ENCODE peak calls at places on chromosomes 16 and 17, in nine cellular contexts. K, D, T, R, W, F, G, M and V are unnamed samples.

GRCh38 chr17:42408076-42408475 is 15.0 kb downstream of the CAVIN1 start:
- DNase-seq in T (peak; percentile 56), M (no peak), R (peak; percentile 32), F (no peak), K (peak; percentile 76), G (no peak), W (no peak), D (no peak), V (no peak)

GRCh38 chr17:40314557-40314953 is 5.6 kb downstream of the RARA start:
- DNase-seq in M (peak; percentile 99), G (peak; percentile 96), F (peak; percentile 90), W (no peak), T (peak; percentile 85), D (peak; percentile 82), K (peak; percentile 95), R (peak; percentile 97), V (peak; percentile 88)

GRCh38 chr16:81491522-81492188 is 47.0 kb downstream of the CMIP start:
- DNase-seq in K (no peak), G (no peak), D (no peak), R (peak; percentile 84), F (no peak), T (no peak), W (no peak), M (no peak), V (peak; percentile 34)

GRCh38 chr17:72811976-72812687 is 280.4 kb downstream of the SLC39A11 start:
- DNase-seq in G (no peak), M (no peak), K (no peak), W (no peak), R (no peak), T (no peak), F (no peak), D (no peak), V (peak; percentile 10)

GRCh38 chr16:50641818-50642187 is 39.3 kb downstream of the SNX20 start:
- DNase-seq in K (no peak), G (no peak), W (no peak), F (no peak), R (no peak), T (no peak), M (no peak), D (no peak), V (no peak)

GRCh38 chr17:78600181-78600651 is 23.0 kb upstream of the DNAH17 start:
- DNase-seq in W (no peak), G (no peak), K (peak; percentile 70), D (no peak), F (no peak), M (no peak), T (no peak), R (no peak), V (peak; percentile 74)

GRCh38 chr16:85029981-85030381 is 2.4 kb downstream of the KIAA0513 start:
- DNase-seq in R (no peak), W (no peak), T (no peak), K (peak; percentile 47), M (no peak), D (no peak), F (no peak), G (no peak), V (no peak)

GRCh38 chr17:35915153-35915969 is 15.2 kb downstream of the RDM1 start:
- DNase-seq in G (no peak), F (no peak), D (no peak), K (no peak), T (no peak), W (no peak), R (no peak), M (no peak), V (no peak)

GRCh38 chr17:32693135-32693897 is 183.6 kb downstream of the MYO1D start:
- DNase-seq in F (no peak), K (no peak), M (no peak), W (no peak), D (no peak), G (no peak), R (no peak), T (no peak), V (no peak)

GRCh38 chr17:59337741-59338299 is 6.4 kb downstream of the YPEL2 start:
- DNase-seq in F (no peak), K (no peak), D (no peak), G (no peak), M (no peak), W (no peak), T (no peak), R (no peak), V (no peak)

GRCh38 chr16:21590287-21590686 is 9.1 kb upstream of the METTL9 start:
- DNase-seq in K (no peak), W (no peak), D (no peak), G (no peak), T (no peak), M (no peak), R (peak; percentile 56), F (no peak), V (no peak)

GRCh38 chr16:9597967-9598730 is 506.7 kb downstream of the HAPSTR1 start:
- DNase-seq in R (no peak), W (no peak), T (no peak), M (no peak), F (no peak), K (no peak), G (no peak), D (no peak), V (no peak)

GRCh38 chr17:71631483-71631882 is 489.3 kb upstream of the SOX9 start:
- DNase-seq in W (no peak), G (no peak), T (no peak), K (no peak), M (no peak), F (no peak), D (peak; percentile 16), R (peak; percentile 70), V (peak; percentile 53)

GRCh38 chr16:69428652-69429051 is 4.2 kb downstream of the CYB5B start:
- DNase-seq in K (no peak), M (no peak), W (no peak), D (no peak), F (no peak), T (no peak), R (no peak), G (no peak), V (no peak)

GRCh38 chr17:75181608-75182318 is 996 bp downstream of the SUMO2 start:
- DNase-seq in T (no peak), D (no peak), M (no peak), W (peak; percentile 55), R (peak; percentile 18), K (no peak), G (peak; percentile 64), F (peak; percentile 49), V (no peak)

GRCh38 chr16:81562926-81563325 is 118.3 kb downstream of the CMIP start:
- DNase-seq in G (peak; percentile 42), F (no peak), D (no peak), W (no peak), M (no peak), K (no peak), R (no peak), T (no peak), V (no peak)

GRCh38 chr17:55341432-55341831 is 76.7 kb downstream of the HLF start:
- DNase-seq in T (no peak), M (no peak), F (no peak), G (no peak), D (no peak), R (peak; percentile 56), K (no peak), W (no peak), V (peak; percentile 26)

GRCh38 chr17:2436516-2436915 is 35.7 kb upstream of the MNT start:
- DNase-seq in D (no peak), R (no peak), K (no peak), W (peak; percentile 14), T (no peak), G (no peak), F (no peak), M (peak; percentile 51), V (no peak)

DNA sequence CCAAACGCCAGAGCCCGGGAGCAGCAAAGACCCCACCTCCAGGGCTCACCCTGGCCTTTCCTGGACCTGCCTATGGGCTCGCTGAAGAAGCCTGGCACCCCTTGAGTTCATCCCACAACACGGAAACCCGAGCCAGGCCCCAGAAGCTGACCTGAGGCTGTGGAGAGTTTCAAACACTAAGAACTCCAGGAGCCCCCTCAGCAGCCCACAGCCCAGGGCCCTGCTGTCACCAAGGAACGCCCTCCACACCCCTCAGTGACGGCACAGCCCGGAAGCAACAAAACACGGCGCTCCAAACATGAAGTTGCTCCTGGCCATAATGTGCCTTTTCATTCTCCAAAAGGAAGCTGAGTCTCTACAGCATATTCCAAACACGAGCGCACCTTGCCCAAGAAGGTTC is 9.2 kb downstream of the SLC38A10 start:
- DNase-seq in D (no peak), T (no peak), G (no peak), K (no peak), R (no peak), M (no peak), W (no peak), F (no peak), V (no peak)
- H3K4me3 ChIP-seq in D (no peak overlapping the region), T (peak overlapping the region; percentile 49), G (peak overlapping the region; percentile 30), K (peak overlapping the region; percentile 49), R (no peak overlapping the region), M (no peak overlapping the region), W (no peak overlapping the region), F (peak overlapping the region; percentile 25), V (no peak overlapping the region)

DNA sequence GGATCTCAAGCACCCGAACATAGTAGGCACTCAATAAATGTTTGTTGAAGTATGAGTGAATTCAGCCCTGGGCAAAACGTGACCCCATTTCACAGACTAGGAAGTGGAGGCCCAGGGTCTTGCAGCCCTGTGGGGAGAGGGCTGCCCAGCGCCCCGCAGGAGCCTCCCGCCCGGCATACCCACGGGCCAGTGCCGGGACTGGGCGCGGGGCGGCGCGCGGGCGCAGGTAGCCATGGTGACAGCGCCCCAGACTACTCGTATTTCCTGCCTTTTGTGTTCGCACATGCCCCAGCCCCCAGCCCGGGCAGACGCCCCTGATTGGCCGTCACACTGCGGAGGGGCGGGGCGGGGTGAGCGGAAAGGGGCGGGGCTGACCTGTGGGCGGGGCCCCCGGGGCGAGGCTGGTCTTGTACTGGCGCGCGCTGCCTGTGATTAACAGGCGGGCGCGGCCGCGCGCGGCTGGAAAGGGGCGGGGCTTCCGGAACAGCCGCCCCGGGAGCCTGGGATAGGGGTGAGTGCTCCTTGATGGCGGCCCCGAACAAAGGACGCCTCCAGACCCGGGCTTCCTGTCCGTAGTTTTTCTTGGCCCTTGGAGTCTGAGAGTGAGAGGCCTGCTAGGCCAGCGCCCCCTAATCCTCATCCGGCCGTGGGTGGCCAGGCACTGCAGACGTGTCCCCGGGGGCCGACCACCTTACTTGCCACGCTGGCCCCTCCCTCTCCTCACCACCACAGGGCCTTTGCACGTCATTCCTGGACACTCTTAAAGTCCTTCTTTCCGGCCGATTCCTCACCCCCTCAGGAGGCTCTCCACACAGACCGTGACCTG is 71.0 kb downstream of the RAI1 start:
- DNase-seq in G (peak; percentile 98), R (peak; percentile 96), D (no peak), T (peak; percentile 97), F (peak; percentile 98), K (peak; percentile 96), M (peak; percentile 97), W (peak; percentile 96), V (peak; percentile 95)
- TF ChIP-seq CTCF in G (peak; percentile 45), R (peak; percentile 19), D (peak; percentile 33), T (peak; percentile 19), F (no peak), K (peak; percentile 22), M (peak; percentile 52), W (peak; percentile 70), V (peak; percentile 18)

GRCh38 chr17:22517716-22518115 is 825.4 kb downstream of the KCNJ18 start:
- DNase-seq in K (no peak), F (no peak), T (no peak), R (no peak), G (no peak), M (no peak), D (no peak), W (no peak), V (no peak)
- H3K4me3 ChIP-seq in K (no peak overlapping the region), F (no peak overlapping the region), T (no peak overlapping the region), R (no peak overlapping the region), G (no peak overlapping the region), M (no peak overlapping the region), D (no peak overlapping the region), W (no peak overlapping the region), V (no peak overlapping the region)

GRCh38 chr17:30554839-30555751 is 77.9 kb downstream of the GOSR1 start:
- DNase-seq in G (peak; percentile 59), F (no peak), R (peak; percentile 43), D (no peak), M (no peak), K (no peak), T (no peak), W (peak; percentile 33), V (no peak)
- TF ChIP-seq CTCF in G (no peak), F (no peak), R (no peak), D (peak; percentile 22), M (no peak), K (peak; percentile 27), T (no peak), W (peak; percentile 64), V (peak; percentile 27)